ENCODE peak calls at places on chromosomes 5 and 9, in seven cellular contexts. I is activated B cell treated with CpG ODN at 0.5 μM for 24 hours, V is astrocyte of the cerebellum, H is adrenal gland, J is endothelial cell of umbilical vein, W is thoracic aorta, B is tibial nerve. F is an unnamed sample.

GRCh38 chr5:123012321-123012720 is 24.2 kb downstream of the PPIC start:
- DNase-seq in J (no peak), B (no peak), V (no peak), H (no peak), W (no peak), I (no peak), F (no peak)

GRCh38 chr5:4082966-4083564 is 487.4 kb downstream of the IRX1 start:
- DNase-seq in V (peak; percentile 87), I (no peak), J (no peak), W (no peak), B (no peak), H (no peak), F (no peak)

GRCh38 chr9:18622186-18622836 is 148.4 kb downstream of the ADAMTSL1 start:
- DNase-seq in I (no peak), B (no peak), J (no peak), V (no peak), H (no peak), W (no peak), F (no peak)

GRCh38 chr5:132446621-132447020 is 44.0 kb downstream of the IRF1 start:
- DNase-seq in J (peak; percentile 64), I (no peak), H (peak; percentile 76), W (no peak), V (peak; percentile 83), B (peak; percentile 89), F (peak; percentile 69)

GRCh38 chr9:76912631-76913275 is 6.8 kb upstream of the PRUNE2 start:
- DNase-seq in I (no peak), J (no peak), V (peak; percentile 27), H (no peak), W (no peak), B (no peak), F (no peak)

GRCh38 chr9:107112707-107113243 is 170.3 kb upstream of the RAD23B start:
- DNase-seq in V (no peak), I (no peak), B (no peak), W (no peak), H (no peak), J (no peak), F (no peak)

GRCh38 chr5:4866131-4866659 is 273.9 kb upstream of the ADAMTS16 start:
- DNase-seq in I (no peak), H (no peak), V (no peak), W (no peak), J (no peak), B (no peak), F (no peak)

GRCh38 chr5:137487600-137487999 is 11.5 kb downstream of the SPOCK1 start:
- DNase-seq in W (no peak), V (peak; percentile 84), H (no peak), J (peak; percentile 87), B (peak; percentile 66), I (no peak), F (no peak)

GRCh38 chr5:108749130-108749861 is 1.6 kb downstream of the FER start:
- DNase-seq in H (no peak), J (peak; percentile 27), V (no peak), B (no peak), I (no peak), W (peak; percentile 31), F (peak; percentile 59)

GRCh38 chr9:83432104-83432627 is 106.0 kb downstream of the FRMD3 start:
- DNase-seq in V (peak; percentile 68), J (peak; percentile 60), B (peak; percentile 26), H (peak; percentile 89), W (peak; percentile 56), I (no peak), F (peak; percentile 79)

GRCh38 chr5:59276886-59277514 is 616.5 kb downstream of the PDE4D start:
- DNase-seq in I (no peak), H (no peak), W (no peak), V (no peak), B (no peak), J (peak; percentile 75), F (no peak)

GRCh38 chr9:75152416-75152815 is 64.1 kb downstream of the OSTF1 start:
- DNase-seq in I (no peak), W (no peak), V (no peak), J (no peak), H (no peak), B (no peak), F (no peak)

GRCh38 chr9:136829412-136829811 is 12.9 kb upstream of the AJM1 start:
- DNase-seq in B (no peak), H (no peak), I (no peak), W (no peak), J (no peak), V (no peak), F (no peak)

GRCh38 chr9:21923694-21924093 is 70.5 kb downstream of the CDKN2A start:
- DNase-seq in J (no peak), W (no peak), H (no peak), I (no peak), B (no peak), V (no peak), F (no peak)

GRCh38 chr5:114387433-114387832 is 25.6 kb downstream of the KCNN2 start:
- DNase-seq in W (no peak), H (no peak), B (no peak), V (no peak), I (no peak), J (no peak), F (no peak)

GRCh38 chr9:110768887-110769286 is 100.3 kb downstream of the MUSK start:
- DNase-seq in W (no peak), V (no peak), H (no peak), J (no peak), B (peak; percentile 54), I (no peak), F (no peak)

GRCh38 chr9:87831159-87831558 is 51.5 kb upstream of the SPATA31E1 start:
- DNase-seq in I (no peak), V (peak; percentile 51), H (no peak), J (no peak), W (no peak), B (no peak), F (no peak)

GRCh38 chr5:141650851-141651727 is at the start of gene FCHSD1:
- DNase-seq in I (peak; percentile 83), V (peak; percentile 31), B (peak; percentile 88), W (peak; percentile 62), J (peak; percentile 89), H (peak; percentile 90), F (peak; percentile 88)

GRCh38 chr5:147175516-147176097 is 59.2 kb upstream of the STK32A start:
- DNase-seq in J (no peak), V (no peak), H (no peak), I (no peak), W (no peak), B (no peak), F (no peak)

GRCh38 chr5:108688487-108688886 is 59.2 kb upstream of the FER start:
- DNase-seq in V (no peak), J (no peak), B (no peak), I (no peak), W (no peak), H (no peak), F (no peak)

GRCh38 chr9:32928912-32929311 is 72.5 kb downstream of the APTX start:
- DNase-seq in J (peak; percentile 17), B (no peak), I (no peak), V (no peak), H (no peak), W (no peak), F (no peak)

GRCh38 chr5:61637566-61637965 is 305.5 kb downstream of the ZSWIM6 start:
- DNase-seq in W (no peak), H (no peak), B (no peak), I (no peak), V (no peak), J (no peak), F (no peak)

GRCh38 chr9:22383720-22384119 is 62.9 kb upstream of the DMRTA1 start:
- DNase-seq in I (no peak), B (no peak), H (no peak), V (no peak), W (no peak), J (no peak), F (no peak)

GRCh38 chr9:33246269-33246860 is 6.4 kb downstream of the SPINK4 start:
- DNase-seq in H (no peak), B (no peak), I (no peak), V (no peak), W (no peak), J (no peak), F (no peak)

GRCh38 chr5:157523976-157524375 is 51.6 kb downstream of the ADAM19 start:
- DNase-seq in H (no peak), I (no peak), B (no peak), J (no peak), V (no peak), W (no peak), F (no peak)

GRCh38 chr5:142248853-142249462 is 75.9 kb downstream of the SPRY4 start:
- DNase-seq in B (no peak), W (peak; percentile 15), I (no peak), V (no peak), H (no peak), J (no peak), F (peak; percentile 44)

GRCh38 chr5:124642148-124642547 is 104.3 kb downstream of the ZNF608 start:
- DNase-seq in H (no peak), B (no peak), W (no peak), I (no peak), V (no peak), J (no peak), F (no peak)

GRCh38 chr5:114148253-114148652 is 213.6 kb upstream of the KCNN2 start:
- DNase-seq in V (no peak), W (no peak), B (no peak), H (no peak), I (no peak), J (no peak), F (no peak)

GRCh38 chr5:22889714-22890113 is 36.6 kb upstream of the CDH12 start:
- DNase-seq in W (no peak), H (no peak), B (no peak), J (no peak), V (no peak), I (no peak), F (no peak)
- TF ChIP-seq CTCF in W (no peak), H (no peak), B (no peak), J (no peak), V (no peak), I (no peak), F (no peak)

DNA sequence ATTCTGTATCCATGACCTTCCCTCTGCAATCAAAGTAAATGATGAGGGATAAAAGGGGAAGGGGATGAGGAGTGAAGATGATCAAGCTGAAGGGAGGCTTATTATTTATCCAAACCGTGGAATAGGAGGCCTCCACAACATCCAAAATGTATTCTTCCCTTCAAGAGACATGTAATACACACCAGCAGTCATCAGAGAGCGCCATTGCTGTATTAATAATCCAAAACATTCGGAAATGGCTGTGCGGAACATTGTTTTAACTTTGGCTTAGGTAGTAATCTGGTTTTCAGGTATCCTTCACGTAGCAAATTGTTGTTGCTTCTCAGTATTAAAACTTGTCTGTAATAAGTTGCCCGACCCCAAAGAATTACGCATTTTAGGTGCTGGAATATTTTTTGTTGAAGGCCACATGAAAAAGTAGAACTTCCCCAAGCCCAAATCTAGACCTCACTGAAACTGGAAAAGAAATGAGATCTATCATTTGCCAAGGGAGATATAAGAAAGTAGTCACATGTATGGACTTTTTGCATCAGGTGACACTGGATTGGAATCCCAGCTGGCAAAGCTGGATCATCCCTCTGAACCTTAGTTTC is 2.6 kb upstream of the BOD1 start:
- DNase-seq in J (peak; percentile 63), H (peak; percentile 58), B (peak; percentile 73), I (no peak), W (peak; percentile 9), V (peak; percentile 31), F (peak; percentile 48)
- TF ChIP-seq CTCF in J (peak; percentile 67), H (peak; percentile 95), B (peak; percentile 87), I (no peak), W (peak; percentile 73), V (peak; percentile 68), F (peak; percentile 86)

GRCh38 chr5:177336112-177336511 is 15.4 kb downstream of the LMAN2 start:
- DNase-seq in B (no peak), H (no peak), J (peak; percentile 31), W (no peak), I (no peak), V (no peak), F (no peak)
- TF ChIP-seq CTCF in B (no peak), H (no peak), J (peak; percentile 52), W (no peak), I (no peak), V (no peak), F (no peak)

GRCh38 chr9:133564451-133564850 is 29.9 kb downstream of the ADAMTSL2 start:
- DNase-seq in J (no peak), B (no peak), W (no peak), V (no peak), H (no peak), I (no peak), F (no peak)
- TF ChIP-seq CTCF in J (no peak), B (peak; percentile 13), W (no peak), V (no peak), H (peak; percentile 35), I (no peak), F (no peak)

F was measured in prostate gland.